ENCODE peak calls at places on chromosome 19, in four cellular contexts. G is A549, U is GM12878, C is K562. T is an unnamed sample.

GRCh38 chr19:17244618-17245534 is 843 bp downstream of the NR2F6 start:
- DNase-seq in G (no peak), U (no peak), C (no peak), T (no peak)

GRCh38 chr19:46998445-46999142 is 21.0 kb upstream of the NPAS1 start:
- DNase-seq in G (no peak), U (no peak), C (no peak), T (no peak)

GRCh38 chr19:41997121-41997850 is 3.3 kb upstream of the ATP1A3 start:
- DNase-seq in G (peak; percentile 95), U (no peak), C (peak; percentile 80), T (peak; percentile 22)

GRCh38 chr19:30064776-30065494 is 122.9 kb downstream of the URI1 start:
- DNase-seq in G (no peak), U (no peak), C (no peak), T (no peak)

GRCh38 chr19:17249887-17250548 is 4.3 kb upstream of the NR2F6 start:
- DNase-seq in G (no peak), U (no peak), C (no peak), T (no peak)

GRCh38 chr19:45569619-45570421 is 14.8 kb downstream of the OPA3 start:
- DNase-seq in G (peak; percentile 62), U (no peak), C (peak; percentile 77), T (no peak)

GRCh38 chr19:47476438-47476972 is 4.8 kb upstream of the SLC8A2 start:
- DNase-seq in G (no peak), U (no peak), C (no peak), T (no peak)

GRCh38 chr19:7917292-7918061 is 2.7 kb upstream of the SNAPC2 start:
- DNase-seq in G (peak; percentile 65), U (no peak), C (no peak), T (peak; percentile 45)

GRCh38 chr19:40055049-40055448 is 982 bp downstream of the ZNF780B start:
- DNase-seq in G (no peak), U (no peak), C (peak; percentile 28), T (no peak)

GRCh38 chr19:42762782-42763181 is 2.7 kb downstream of the PSG8 start:
- DNase-seq in G (no peak), U (no peak), C (no peak), T (no peak)

GRCh38 chr19:29804493-29804892 is 7.3 kb upstream of the CCNE1 start:
- DNase-seq in G (no peak), U (peak; percentile 53), C (no peak), T (no peak)

GRCh38 chr19:50974702-50975555 is 5.5 kb upstream of the KLK6 start:
- DNase-seq in G (no peak), U (no peak), C (no peak), T (no peak)

GRCh38 chr19:35718345-35719041 is 690 bp downstream of the KMT2B start:
- DNase-seq in G (peak; percentile 50), U (no peak), C (no peak), T (no peak)

GRCh38 chr19:55882626-55883025 is 46.3 kb downstream of the NLRP4 start:
- DNase-seq in G (no peak), U (no peak), C (no peak), T (no peak)

GRCh38 chr19:28990522-28990921 is 222.4 kb downstream of the UQCRFS1 start:
- DNase-seq in G (no peak), U (no peak), C (no peak), T (no peak)

GRCh38 chr19:45468803-45469131 is 971 bp downstream of the FOSB start:
- DNase-seq in G (no peak), U (no peak), C (peak; percentile 53), T (no peak)

GRCh38 chr19:7641288-7642276 is 4.7 kb downstream of the STXBP2 start:
- DNase-seq in G (no peak), U (no peak), C (no peak), T (no peak)

GRCh38 chr19:29658221-29658991 is 6.9 kb upstream of the PLEKHF1 start:
- DNase-seq in G (no peak), U (no peak), C (no peak), T (peak; percentile 38)

GRCh38 chr19:17719730-17720486 is 628 bp downstream of the MAP1S start:
- DNase-seq in G (no peak), U (no peak), C (peak; percentile 66), T (no peak)

GRCh38 chr19:37983153-37983552 is 76.1 kb downstream of the SIPA1L3 start:
- DNase-seq in G (no peak), U (no peak), C (no peak), T (peak; percentile 52)

GRCh38 chr19:57348136-57348535 is 2.9 kb upstream of the ZNF304 start:
- DNase-seq in G (no peak), U (no peak), C (no peak), T (peak; percentile 55)

GRCh38 chr19:48403606-48404005 is 10.1 kb downstream of the GRIN2D start:
- DNase-seq in G (no peak), U (no peak), C (peak; percentile 48), T (peak; percentile 71)

GRCh38 chr19:38975214-38975860 is at the start of gene FBXO17:
- DNase-seq in G (peak; percentile 84), U (no peak), C (peak; percentile 91), T (peak; percentile 63)

GRCh38 chr19:17441241-17442135 is 7.0 kb downstream of the TMEM221 start:
- DNase-seq in G (no peak), U (no peak), C (peak; percentile 68), T (no peak)

GRCh38 chr19:39557791-39558622 is 18.0 kb upstream of the EID2 start:
- DNase-seq in G (no peak), U (peak; percentile 41), C (no peak), T (peak; percentile 11)

GRCh38 chr19:32642771-32643170 is 32.2 kb downstream of the ANKRD27 start:
- DNase-seq in G (no peak), U (no peak), C (no peak), T (no peak)

GRCh38 chr19:54211214-54211613 is 10.6 kb downstream of the RPS9 start:
- DNase-seq in G (no peak), U (no peak), C (no peak), T (no peak)
- TF ChIP-seq ELK1 in G (no peak), U (no peak), C (no peak), T (no peak)

GRCh38 chr19:49712397-49712859 is 21.5 kb downstream of the CPT1C start:
- DNase-seq in G (peak; percentile 86), U (no peak), C (peak; percentile 97), T (peak; percentile 1)
- TF ChIP-seq ELK1 in G (no peak), U (no peak), C (no peak), T (no peak)

DNA sequence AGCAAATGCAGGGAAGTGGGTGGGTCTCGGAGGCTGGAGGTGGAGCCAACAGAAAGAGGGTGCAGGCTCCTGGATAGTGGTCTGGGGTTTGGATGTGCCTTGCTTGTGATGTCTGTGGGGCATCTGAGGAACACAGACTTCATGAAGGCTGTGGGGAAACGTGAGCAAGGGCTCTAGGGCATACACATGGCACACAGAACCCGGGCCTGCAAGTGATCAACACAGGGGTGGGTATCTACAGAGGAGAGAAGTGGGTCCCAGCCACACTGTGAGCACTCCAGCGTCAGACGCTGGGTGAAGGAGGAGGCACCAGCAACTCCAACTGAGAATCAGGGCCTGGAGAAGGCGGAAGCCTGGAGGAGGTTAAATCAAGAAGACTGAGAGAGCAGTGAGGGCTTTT is 5.4 kb upstream of the UBE2M start:
- DNase-seq in G (no peak), U (no peak), C (no peak), T (no peak)
- TF ChIP-seq ELK1 in G (no peak), U (no peak), C (no peak), T (no peak)

GRCh38 chr19:52691215-52691610 is 43.6 kb downstream of the ZNF611 start:
- DNase-seq in G (no peak), U (no peak), C (no peak), T (no peak)

GRCh38 chr19:52690395-52691214 is 44.2 kb downstream of the ZNF611 start:
- DNase-seq in G (no peak), U (peak; percentile 45), C (peak; percentile 93), T (peak; percentile 93)

GRCh38 chr19:52692431-52693008 is 42.3 kb downstream of the ZNF611 start:
- DNase-seq in G (no peak), U (no peak), C (peak; percentile 22), T (no peak)

GRCh38 chr19:52689804-52690394 is 44.9 kb downstream of the ZNF611 start:
- DNase-seq in G (no peak), U (no peak), C (peak; percentile 43), T (no peak)

DNA sequence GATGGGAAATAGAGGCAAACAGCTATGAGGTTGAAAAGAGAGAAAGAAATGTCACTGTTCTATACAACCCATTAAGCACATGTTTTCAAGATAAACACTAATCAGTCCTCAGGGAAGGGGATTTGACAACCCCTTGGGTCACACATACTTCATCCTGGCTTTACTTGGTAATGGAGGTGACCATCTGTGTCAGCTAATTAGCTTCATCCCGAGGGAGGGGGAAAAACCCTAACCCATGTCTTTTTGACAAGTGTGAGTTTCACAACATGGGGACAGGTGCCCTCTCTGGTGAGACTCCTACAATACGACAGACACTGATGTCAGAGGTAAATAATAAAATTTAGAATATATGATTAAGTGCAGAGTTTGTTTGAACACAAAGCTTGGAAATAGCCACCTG is 43.1 kb downstream of the ZNF611 start:
- DNase-seq in G (no peak), U (peak; percentile 62), C (peak; percentile 6), T (no peak)
- TF ChIP-seq ELK1 in G (no peak), U (no peak), C (no peak), T (no peak)

GRCh38 chr19:535017-535835 is 3.7 kb downstream of the CDC34 start:
- DNase-seq in G (no peak), U (no peak), C (peak; percentile 40), T (no peak)
- TF ChIP-seq ELK1 in G (no peak), U (no peak), C (no peak), T (no peak)

GRCh38 chr19:19217110-19217509 is 5.4 kb downstream of the NCAN start:
- DNase-seq in G (peak; percentile 21), U (no peak), C (peak; percentile 70), T (peak; percentile 16)
- TF ChIP-seq ELK1 in G (no peak), U (no peak), C (no peak), T (no peak)

GRCh38 chr19:10365518-10365917 is 14.9 kb downstream of the TYK2 start:
- DNase-seq in G (no peak), U (no peak), C (no peak), T (no peak)
- TF ChIP-seq ELK1 in G (no peak), U (no peak), C (no peak), T (no peak)

DNA sequence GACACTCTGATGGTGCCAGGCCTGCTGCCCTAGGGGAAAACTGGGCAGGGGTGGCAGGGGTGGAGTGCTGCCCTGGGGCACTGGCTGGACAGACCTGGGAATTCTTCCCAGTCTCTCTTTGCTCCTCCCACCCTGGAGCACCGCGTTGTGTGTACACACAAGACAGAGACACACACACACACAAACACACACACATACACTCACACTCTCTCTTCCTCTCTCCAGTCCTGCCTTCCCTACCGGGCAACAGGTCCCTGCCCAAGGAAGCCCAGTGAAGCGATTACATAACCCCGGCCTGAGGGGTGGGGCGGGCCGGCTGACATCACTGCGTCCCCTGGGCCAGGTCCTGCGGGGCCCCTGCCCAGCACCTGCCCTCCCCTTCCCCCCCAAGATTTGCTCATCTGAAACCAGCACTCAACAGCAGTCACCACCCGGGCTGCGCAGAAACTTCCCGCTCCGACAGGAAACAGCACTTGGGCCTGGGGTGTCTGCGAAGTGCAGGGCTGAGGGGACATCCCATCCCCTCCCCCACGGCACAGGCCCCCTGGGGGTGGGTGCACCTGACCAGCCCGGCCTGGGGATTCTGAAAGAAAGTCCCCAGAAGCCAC is 1.2 kb downstream of the MKNK2 start:
- DNase-seq in G (no peak), U (no peak), C (peak; percentile 59), T (peak; percentile 61)
- TF ChIP-seq ELK1 in G (no peak), U (no peak), C (no peak), T (no peak)

T was measured in IMR-90.